ENCODE peak calls at places on chromosomes 11 and 22, in five cellular contexts. I is brain microvascular endothelial cell, O is GM13977, D is GM13976, Z is dorsolateral prefrontal cortex. B is an unnamed sample.

GRCh38 chr11:40129276-40129675 is 1330.2 kb downstream of the LRRC4C start:
- DNase-seq in D (peak), Z (no peak), O (peak), I (no peak), B (peak)

GRCh38 chr11:109123811-109124787 is 297.9 kb upstream of the C11orf87 start:
- DNase-seq in D (no peak), I (peak), O (no peak), Z (no peak), B (no peak)

GRCh38 chr11:63560506-63561179 is 2.5 kb downstream of the PLAAT2 start:
- DNase-seq in D (no peak), O (no peak), I (no peak), Z (no peak), B (no peak)

GRCh38 chr22:47552024-47552423 is 789.6 kb downstream of the TBC1D22A start:
- DNase-seq in I (no peak), Z (no peak), O (no peak), D (no peak), B (no peak)

GRCh38 chr11:122850076-122850631 is 11.9 kb downstream of the CRTAM start:
- DNase-seq in Z (no peak), D (no peak), O (no peak), I (peak), B (no peak)

GRCh38 chr22:30650508-30651116 is 15.0 kb downstream of the SLC35E4 start:
- DNase-seq in I (no peak), Z (peak), D (no peak), O (no peak), B (no peak)

GRCh38 chr11:28961726-28962125 is 853.5 kb downstream of the METTL15 start:
- DNase-seq in I (no peak), O (no peak), Z (no peak), D (no peak), B (no peak)

GRCh38 chr11:28629235-28629634 is 521.0 kb downstream of the METTL15 start:
- DNase-seq in O (no peak), D (no peak), Z (no peak), I (no peak), B (no peak)

GRCh38 chr22:42367980-42368378 is 64.2 kb downstream of the NFAM1 start:
- DNase-seq in O (no peak), Z (no peak), I (no peak), D (no peak), B (no peak)

GRCh38 chr11:128492903-128493569 is 94.3 kb downstream of the ETS1 start:
- DNase-seq in O (no peak), I (no peak), D (no peak), Z (no peak), B (no peak)

GRCh38 chr11:116792869-116793475 is 1.3 kb upstream of the APOA5 start:
- DNase-seq in I (peak), O (no peak), Z (no peak), D (no peak), B (no peak)

GRCh38 chr22:32836286-32836859 is 34.9 kb downstream of the TIMP3 start:
- DNase-seq in Z (no peak), I (no peak), D (peak), O (peak), B (peak)

GRCh38 chr11:30513087-30513486 is 73.1 kb downstream of the MPPED2 start:
- DNase-seq in D (no peak), Z (no peak), I (no peak), O (no peak), B (no peak)

GRCh38 chr22:29692327-29692640 is 27.5 kb upstream of the CABP7 start:
- DNase-seq in I (no peak), Z (no peak), D (no peak), O (no peak), B (no peak)

GRCh38 chr11:129785383-129786111 is 30.1 kb upstream of the TMEM45B start:
- DNase-seq in O (no peak), D (no peak), Z (no peak), I (no peak), B (no peak)

GRCh38 chr11:86134580-86135318 is 65.9 kb upstream of the PICALM start:
- DNase-seq in D (no peak), I (no peak), Z (no peak), O (no peak), B (no peak)

GRCh38 chr11:129939510-129939909 is 44.1 kb upstream of the NFRKB start:
- DNase-seq in I (no peak), Z (no peak), O (no peak), D (no peak), B (no peak)

GRCh38 chr22:21876486-21877176 is 9.2 kb upstream of the MAPK1 start:
- DNase-seq in D (peak), O (peak), Z (no peak), I (peak), B (no peak)

GRCh38 chr11:35065566-35065965 is 73.4 kb upstream of the CD44 start:
- DNase-seq in O (no peak), I (no peak), Z (no peak), D (no peak), B (no peak)

GRCh38 chr11:8317164-8317563 is 53.5 kb upstream of the LMO1 start:
- DNase-seq in I (no peak), D (no peak), O (no peak), Z (no peak), B (no peak)

DNA sequence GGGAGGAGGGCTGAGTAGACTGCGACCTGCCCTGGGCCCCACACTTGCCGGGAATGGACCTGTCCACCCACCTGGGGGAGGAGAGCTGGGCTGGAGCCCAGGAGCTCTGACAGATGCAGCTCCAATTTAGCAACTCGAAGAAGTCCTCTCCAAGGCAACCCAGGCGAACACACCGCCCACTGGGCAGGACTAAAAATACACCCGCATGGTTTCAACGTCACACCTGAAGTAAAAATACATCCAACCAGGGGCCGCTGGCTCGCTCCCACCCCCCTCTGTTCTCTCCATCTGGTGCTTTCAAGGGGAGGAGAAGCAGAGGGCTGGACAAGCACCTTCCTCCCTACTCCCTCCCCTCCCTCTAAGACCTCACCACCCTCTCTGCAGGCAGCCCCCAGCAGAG is 119.9 kb downstream of the FEZ1 start:
- DNase-seq in I (no peak), D (no peak), Z (peak), O (peak), B (no peak)
- TF ChIP-seq CTCF in I (no peak), D (no peak), Z (no peak), O (no peak), B (no peak)

DNA sequence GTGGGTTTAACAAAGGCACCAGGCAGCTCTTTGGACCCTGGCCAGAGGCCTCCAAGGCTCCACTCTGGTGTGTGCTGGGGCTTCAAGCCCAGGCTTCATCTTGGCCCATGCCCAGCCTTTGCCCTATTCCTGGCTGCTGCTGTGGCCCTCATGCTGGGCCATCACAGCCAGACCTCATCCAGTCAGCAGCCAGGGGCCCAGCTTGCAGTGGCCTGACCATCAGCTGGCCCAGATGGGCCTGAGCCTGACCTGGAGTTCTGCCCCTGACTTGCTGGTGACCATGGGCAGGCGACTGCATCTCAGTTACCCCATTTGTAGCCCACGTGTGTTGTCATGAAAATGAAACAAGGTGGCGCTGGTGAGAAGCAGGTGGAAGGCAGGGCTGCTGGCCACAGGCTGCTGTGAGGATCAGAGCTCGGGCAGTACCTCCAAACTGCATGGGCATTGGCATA is 76.1 kb downstream of the MED15 start:
- DNase-seq in Z (peak), I (no peak), D (no peak), O (no peak), B (no peak)
- TF ChIP-seq CTCF in Z (no peak), I (peak), D (no peak), O (peak), B (no peak)

DNA sequence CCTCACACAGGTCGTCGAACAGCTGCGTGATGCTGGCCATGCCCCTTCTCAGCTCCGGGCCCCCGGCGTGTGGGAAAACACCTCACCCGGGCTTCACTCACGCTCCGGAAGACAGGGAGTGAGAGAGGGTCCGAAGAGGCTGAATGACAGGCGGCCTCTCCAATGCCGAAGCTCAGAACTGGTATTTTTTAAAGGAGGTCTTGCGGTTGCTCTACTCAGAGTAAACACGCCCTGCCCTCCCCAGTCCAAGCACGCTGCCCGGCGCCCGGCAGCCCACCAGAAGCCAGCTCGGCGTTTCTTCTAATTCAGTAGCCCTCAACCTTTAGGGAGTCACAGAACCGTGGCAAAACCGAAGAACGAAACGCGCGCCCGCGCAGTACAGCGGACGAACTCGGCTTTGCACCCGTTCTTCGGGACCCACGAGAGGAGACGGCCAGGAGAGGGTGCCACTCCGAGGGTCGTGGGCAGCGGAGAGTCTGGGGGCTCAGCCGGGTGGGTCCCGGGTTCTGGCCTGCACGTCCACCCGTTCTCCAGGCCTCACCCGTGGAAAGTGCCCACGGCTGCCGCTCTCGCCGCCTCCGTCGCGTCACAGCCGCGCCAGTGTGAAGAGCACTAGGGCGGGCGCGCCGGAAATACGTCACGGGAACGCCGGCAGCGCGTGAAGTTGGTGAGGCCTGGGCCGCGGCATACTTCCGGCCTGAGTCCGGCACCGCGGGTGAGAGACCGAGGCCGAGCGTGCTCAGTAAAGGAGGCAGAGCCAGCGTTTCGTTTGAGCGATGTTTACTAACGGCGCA is at the start of gene TUBGCP6:
- DNase-seq in O (peak), Z (peak), D (peak), I (peak), B (peak)
- TF ChIP-seq CTCF in O (no peak), Z (peak), D (no peak), I (peak), B (no peak)

GRCh38 chr11:4551346-4551979 is 6.5 kb downstream of the OR52M1 start:
- DNase-seq in Z (no peak), O (no peak), D (no peak), I (peak), B (peak)
- TF ChIP-seq CTCF in Z (no peak), O (peak), D (peak), I (peak), B (no peak)

DNA sequence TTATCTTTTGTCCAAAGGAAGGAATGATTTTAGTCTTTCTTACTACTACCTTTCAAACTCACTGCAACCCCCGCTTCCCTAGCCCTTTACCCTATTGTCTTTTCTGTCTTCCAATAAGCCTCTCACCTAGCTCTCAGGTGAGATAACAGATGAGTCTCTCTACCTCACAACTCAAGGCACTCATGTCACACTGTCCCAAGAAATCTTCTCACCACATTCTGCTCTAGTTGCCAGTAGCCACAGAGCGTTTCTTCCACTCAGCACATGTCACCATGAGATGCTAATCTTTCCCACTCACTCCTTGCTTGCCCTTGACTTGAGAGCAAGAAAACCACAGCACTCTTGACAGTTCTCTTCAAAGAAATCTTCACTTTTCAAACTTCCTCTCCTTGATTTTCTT is 32.7 kb upstream of the TMEM41B start:
- DNase-seq in Z (no peak), I (no peak), O (no peak), D (no peak), B (no peak)
- TF ChIP-seq CTCF in Z (no peak), I (no peak), O (no peak), D (no peak), B (no peak)